ENCODE peak calls at places on chromosome 19, in four cellular contexts. X is A549, H is HepG2, O is GM12878. E is an unnamed sample.

GRCh38 chr19:5018224-5019015 is 49.5 kb downstream of the KDM4B start:
- DNase-seq in X (no peak), H (no peak), O (no peak), E (no peak)

GRCh38 chr19:295687-296370 is 4.6 kb upstream of the PLPP2 start:
- DNase-seq in X (no peak), H (no peak), O (no peak), E (peak)

GRCh38 chr19:44954278-44954648 is 917 bp upstream of the CLPTM1 start:
- DNase-seq in X (no peak), H (no peak), O (no peak), E (no peak)

GRCh38 chr19:13969897-13970296 is 17.6 kb downstream of the DCAF15 start:
- DNase-seq in X (no peak), H (no peak), O (no peak), E (no peak)

GRCh38 chr19:5338661-5339469 is 1.7 kb downstream of the PTPRS start:
- DNase-seq in X (no peak), H (no peak), O (no peak), E (peak)

GRCh38 chr19:4059931-4060620 is 6.6 kb downstream of the ZBTB7A start:
- DNase-seq in X (no peak), H (no peak), O (peak), E (no peak)

GRCh38 chr19:45049073-45049736 is 10.4 kb downstream of the CLASRP start:
- DNase-seq in X (no peak), H (no peak), O (no peak), E (no peak)

GRCh38 chr19:38932425-38933179 is 1.9 kb downstream of the MRPS12 start:
- DNase-seq in X (peak), H (peak), O (no peak), E (no peak)

GRCh38 chr19:6568010-6568411 is 22.9 kb downstream of the CD70 start:
- DNase-seq in X (peak), H (peak), O (no peak), E (no peak)

GRCh38 chr19:5893907-5894703 is 9.5 kb downstream of the NDUFA11 start:
- DNase-seq in X (no peak), H (no peak), O (no peak), E (peak)

GRCh38 chr19:10431254-10431942 is 11.1 kb downstream of the PDE4A start:
- DNase-seq in X (no peak), H (no peak), O (peak), E (peak)

GRCh38 chr19:29524201-29524911 is 1.4 kb upstream of the VSTM2B start:
- DNase-seq in X (no peak), H (no peak), O (no peak), E (no peak)

GRCh38 chr19:36417752-36418286 is 625 bp downstream of the ZFP82 start:
- DNase-seq in X (no peak), H (no peak), O (no peak), E (no peak)

GRCh38 chr19:29579308-29579910 is 26.7 kb upstream of the POP4 start:
- DNase-seq in X (no peak), H (no peak), O (no peak), E (no peak)

GRCh38 chr19:5561559-5561958 is 6.2 kb downstream of the TINCR start:
- DNase-seq in X (no peak), H (no peak), O (no peak), E (peak)

GRCh38 chr19:35856546-35857149 is at the start of gene KIRREL2:
- DNase-seq in X (no peak), H (no peak), O (no peak), E (peak)

GRCh38 chr19:45645631-45646344 is 6.6 kb upstream of the EML2 start:
- DNase-seq in X (peak), H (peak), O (peak), E (peak)

GRCh38 chr19:29956855-29957254 is 14.8 kb downstream of the URI1 start:
- DNase-seq in X (no peak), H (peak), O (no peak), E (no peak)

GRCh38 chr19:6952956-6953355 is 65.6 kb downstream of the ADGRE1 start:
- DNase-seq in X (no peak), H (no peak), O (no peak), E (no peak)

GRCh38 chr19:23699521-23699860 is 12.5 kb upstream of the ZNF675 start:
- DNase-seq in X (no peak), H (no peak), O (no peak), E (peak)

GRCh38 chr19:58305932-58306323 is 751 bp downstream of the ERVK3-1 start:
- DNase-seq in X (no peak), H (peak), O (no peak), E (peak)

GRCh38 chr19:13163609-13164364 is 13.6 kb downstream of the IER2 start:
- DNase-seq in X (peak), H (peak), O (no peak), E (peak)

GRCh38 chr19:51593138-51593890 is 22.2 kb downstream of the ZNF175 start:
- DNase-seq in X (no peak), H (no peak), O (no peak), E (no peak)

GRCh38 chr19:18541258-18541991 is 1.9 kb downstream of the FKBP8 start:
- DNase-seq in X (no peak), H (no peak), O (no peak), E (no peak)

GRCh38 chr19:44799627-44800257 is 9.2 kb upstream of the BCAM start:
- DNase-seq in X (no peak), H (peak), O (no peak), E (no peak)

GRCh38 chr19:35608250-35608649 is 4.3 kb upstream of the HAUS5 start:
- DNase-seq in X (peak), H (no peak), O (no peak), E (no peak)

GRCh38 chr19:46728693-46729339 is 11.9 kb upstream of the PRKD2 start:
- DNase-seq in X (peak), H (peak), O (no peak), E (peak)
- TF ChIP-seq PBX3 in X (no peak), H (no peak), O (no peak), E (no peak)

GRCh38 chr19:15563325-15563794 is 51.7 kb upstream of the CYP4F8 start:
- DNase-seq in X (no peak), H (peak), O (no peak), E (peak)
- TF ChIP-seq PBX3 in X (no peak), H (no peak), O (no peak), E (no peak)

DNA sequence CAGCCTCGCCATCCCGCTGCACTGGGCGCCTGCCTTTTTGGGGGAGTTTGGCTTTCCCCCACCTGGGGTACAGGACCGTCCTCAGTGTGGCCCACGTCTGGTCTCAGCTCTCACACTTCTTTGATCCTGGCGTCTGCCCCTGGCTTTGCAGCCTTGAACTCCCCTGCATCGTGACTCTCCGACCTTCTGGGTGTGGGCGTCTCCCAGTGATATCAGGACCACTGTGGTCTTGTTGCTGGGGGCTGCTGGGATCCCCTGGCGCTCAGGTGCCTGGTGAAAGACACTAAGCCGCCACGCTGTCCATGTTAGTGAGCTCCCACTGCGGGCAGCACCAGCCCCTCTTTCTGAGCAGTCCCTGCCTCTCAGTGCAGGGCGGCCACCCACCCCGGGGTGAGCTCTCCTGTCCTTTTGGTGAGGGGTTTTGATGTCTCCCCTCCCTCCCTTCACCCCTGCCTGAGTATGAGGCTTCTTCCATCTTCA is 1.3 kb downstream of the CNOT3 start:
- DNase-seq in X (no peak), H (no peak), O (no peak), E (no peak)
- TF ChIP-seq PBX3 in X (no peak), H (no peak), O (no peak), E (no peak)

GRCh38 chr19:21824679-21825078 is 11.3 kb downstream of the ZNF43 start:
- DNase-seq in X (peak), H (no peak), O (no peak), E (no peak)

DNA sequence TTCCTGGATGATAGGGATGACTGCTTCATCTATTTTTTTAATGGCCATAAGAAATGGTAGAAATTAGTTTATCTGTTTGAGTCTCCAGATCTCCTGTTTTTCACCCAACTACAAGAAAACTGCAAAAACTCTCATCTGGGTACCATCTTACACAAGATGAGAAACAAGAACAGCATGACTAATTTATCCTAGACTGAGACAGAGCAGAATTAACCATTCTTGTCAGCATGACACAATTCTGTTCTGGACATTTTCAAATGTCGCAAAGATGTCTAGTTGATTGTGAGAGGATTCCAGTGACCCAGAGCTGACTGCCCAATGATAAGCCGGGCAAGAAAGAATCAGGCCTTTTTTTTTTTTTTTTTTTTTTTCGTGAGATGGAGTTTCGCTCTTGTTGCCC is 12.8 kb downstream of the ZNF43 start:
- DNase-seq in X (no peak), H (no peak), O (no peak), E (no peak)
- TF ChIP-seq PBX3 in X (no peak), H (no peak), O (no peak), E (no peak)

GRCh38 chr19:1399745-1400144 is 1.6 kb downstream of the GAMT start:
- DNase-seq in X (no peak), H (no peak), O (no peak), E (no peak)

GRCh38 chr19:1399079-1399478 is 2.3 kb downstream of the GAMT start:
- DNase-seq in X (no peak), H (no peak), O (no peak), E (no peak)

GRCh38 chr19:1401889-1402217 is 511 bp upstream of the GAMT start:
- DNase-seq in X (no peak), H (no peak), O (no peak), E (no peak)

GRCh38 chr19:1401138-1401888 is at the start of gene GAMT:
- DNase-seq in X (no peak), H (no peak), O (no peak), E (peak)

GRCh38 chr19:1400281-1401137 is 833 bp downstream of the GAMT start:
- DNase-seq in X (peak), H (peak), O (no peak), E (peak)
- TF ChIP-seq PBX3 in X (no peak), H (no peak), O (no peak), E (no peak)

DNA sequence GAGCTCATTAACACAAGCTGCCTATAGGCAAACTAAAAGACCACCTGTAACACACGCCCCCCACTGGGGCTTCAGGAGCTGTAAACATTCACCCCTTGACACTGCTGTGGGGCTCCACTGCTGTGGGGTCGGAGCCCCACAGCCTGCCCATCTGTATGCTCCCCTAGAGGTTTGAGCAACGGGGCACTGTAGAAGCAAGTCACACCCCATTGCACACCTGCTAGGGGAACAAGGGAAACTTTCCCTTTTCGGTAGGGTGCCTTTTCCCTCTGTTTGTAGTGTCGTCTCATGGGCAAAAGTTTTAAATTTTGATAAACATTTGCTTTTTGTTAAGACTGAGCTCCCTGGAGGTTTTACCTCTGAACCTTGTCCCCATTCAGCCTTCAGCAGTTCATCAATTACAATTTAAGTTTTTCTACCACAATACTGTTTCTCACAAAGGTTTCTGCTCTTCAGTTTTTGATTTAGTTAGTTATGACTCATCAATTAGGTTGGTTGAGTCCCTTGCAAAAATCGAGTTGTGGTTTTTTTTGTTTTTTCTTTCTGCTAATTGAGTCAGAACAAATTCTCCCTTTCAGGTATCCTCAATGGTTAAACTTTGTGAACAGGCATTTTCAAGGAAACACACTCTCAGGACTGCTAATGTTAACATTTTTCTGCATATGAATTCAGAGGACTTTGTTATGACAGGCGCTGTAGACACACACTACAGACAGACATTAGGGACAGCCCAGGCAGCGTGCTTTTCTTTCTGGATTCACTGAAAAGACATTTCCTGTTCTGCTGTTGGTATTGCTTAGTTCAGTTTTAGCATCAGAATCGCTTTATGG is 35.1 kb downstream of the ZNF433 start:
- DNase-seq in X (no peak), H (no peak), O (peak), E (no peak)
- TF ChIP-seq PBX3 in X (no peak), H (no peak), O (peak), E (no peak)

GRCh38 chr19:16531380-16531669 is 10.9 kb downstream of the CHERP start:
- DNase-seq in X (no peak), H (no peak), O (no peak), E (no peak)
- TF ChIP-seq PBX3 in X (no peak), H (no peak), O (no peak), E (no peak)

GRCh38 chr19:34154401-34154800 is 17.9 kb upstream of the LSM14A start:
- DNase-seq in X (no peak), H (no peak), O (no peak), E (no peak)

GRCh38 chr19:34149873-34150272 is 22.4 kb upstream of the LSM14A start:
- DNase-seq in X (no peak), H (no peak), O (no peak), E (no peak)

GRCh38 chr19:34151439-34151838 is 20.9 kb upstream of the LSM14A start:
- DNase-seq in X (no peak), H (no peak), O (no peak), E (no peak)

GRCh38 chr19:34150558-34150957 is 21.7 kb upstream of the LSM14A start:
- DNase-seq in X (no peak), H (no peak), O (no peak), E (peak)

GRCh38 chr19:34155686-34156085 is 16.6 kb upstream of the LSM14A start:
- DNase-seq in X (no peak), H (no peak), O (no peak), E (no peak)
- TF ChIP-seq PBX3 in X (no peak), H (no peak), O (no peak), E (no peak)

E was measured in SK-N-SH.